ENCODE peak calls at places on chromosomes 16 and 17, in four cellular contexts. L is RWPE1, A is hepatocyte, J is tibial artery. N is an unnamed sample.

GRCh38 chr16:67336111-67336510 is 9.5 kb downstream of the LRRC36 start:
- DNase-seq in J (no peak), L (no peak), A (no peak), N (no peak)

GRCh38 chr16:2858245-2859025 is 465 bp upstream of the PRSS22 start:
- DNase-seq in J (no peak), A (peak; percentile 95), L (peak; percentile 48), N (peak; percentile 96)

GRCh38 chr17:38456031-38456815 is 28.0 kb downstream of the ARHGAP23 start:
- DNase-seq in J (no peak), L (no peak), A (no peak), N (peak; percentile 67)

GRCh38 chr16:75074920-75075687 is 41.5 kb downstream of the LDHD start:
- DNase-seq in A (no peak), L (no peak), J (no peak), N (no peak)

GRCh38 chr17:75078097-75079022 is 9.4 kb upstream of the SLC16A5 start:
- DNase-seq in L (peak; percentile 62), A (peak; percentile 65), J (no peak), N (peak; percentile 60)

GRCh38 chr17:57609125-57609877 is 135.8 kb downstream of the CCDC182 start:
- DNase-seq in L (no peak), A (peak; percentile 45), J (no peak), N (no peak)

GRCh38 chr16:30743690-30744089 is 4.5 kb upstream of the PHKG2 start:
- DNase-seq in L (no peak), A (no peak), J (no peak), N (no peak)

GRCh38 chr16:73047221-73047535 is 750 bp downstream of the ZFHX3 start:
- DNase-seq in A (no peak), J (peak; percentile 20), L (no peak), N (no peak)

GRCh38 chr16:46914556-46915201 is 30.5 kb downstream of the GPT2 start:
- DNase-seq in J (no peak), A (no peak), L (no peak), N (no peak)

GRCh38 chr17:3036800-3037199 is 26.6 kb downstream of the OR1D5 start:
- DNase-seq in L (no peak), A (no peak), J (no peak), N (no peak)

GRCh38 chr16:89721644-89722391 is 481 bp downstream of the ZNF276 start:
- DNase-seq in L (no peak), J (peak; percentile 52), A (peak; percentile 62), N (peak; percentile 58)

DNA sequence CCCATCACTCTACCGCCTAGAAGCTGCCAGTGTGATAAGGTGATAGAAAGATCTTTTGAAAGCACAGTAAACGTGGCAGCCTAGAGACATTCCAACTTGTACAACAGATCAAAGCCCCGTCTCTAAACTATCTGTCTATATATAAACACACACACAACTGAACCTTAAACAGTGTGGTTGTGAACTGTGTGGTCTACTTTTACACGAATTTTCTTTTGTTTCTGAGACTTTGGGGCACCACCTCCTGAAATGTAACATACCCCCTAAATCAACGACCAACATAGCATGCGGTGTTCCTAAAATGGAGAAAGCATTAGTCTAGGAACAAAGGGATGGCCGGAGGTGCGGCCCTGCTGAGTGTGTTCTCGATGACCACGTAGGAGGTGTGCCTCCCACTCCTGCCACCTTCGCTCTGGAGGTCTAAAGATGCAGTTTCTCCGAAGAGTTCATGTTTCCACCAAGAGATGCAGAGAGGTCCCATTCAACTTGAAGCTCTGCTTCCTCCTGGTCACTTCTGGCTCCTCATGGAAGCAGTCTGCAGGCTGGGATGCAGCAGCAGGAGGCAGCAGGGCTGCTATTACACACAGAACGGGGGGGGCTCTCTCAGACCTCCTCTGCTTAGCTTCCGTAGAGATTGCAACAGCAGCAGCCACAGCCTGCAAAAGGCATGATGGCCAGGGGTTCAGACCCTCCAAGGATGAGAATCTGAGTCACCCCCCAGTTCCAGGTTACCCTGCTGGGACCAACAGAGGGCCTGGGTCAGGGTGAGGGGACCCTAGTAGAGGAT is 22.6 kb upstream of the USP10 start:
- DNase-seq in L (no peak), A (peak; percentile 23), J (no peak), N (no peak)
- TF ChIP-seq CTCF in L (no peak), A (no peak), J (no peak), N (no peak)

DNA sequence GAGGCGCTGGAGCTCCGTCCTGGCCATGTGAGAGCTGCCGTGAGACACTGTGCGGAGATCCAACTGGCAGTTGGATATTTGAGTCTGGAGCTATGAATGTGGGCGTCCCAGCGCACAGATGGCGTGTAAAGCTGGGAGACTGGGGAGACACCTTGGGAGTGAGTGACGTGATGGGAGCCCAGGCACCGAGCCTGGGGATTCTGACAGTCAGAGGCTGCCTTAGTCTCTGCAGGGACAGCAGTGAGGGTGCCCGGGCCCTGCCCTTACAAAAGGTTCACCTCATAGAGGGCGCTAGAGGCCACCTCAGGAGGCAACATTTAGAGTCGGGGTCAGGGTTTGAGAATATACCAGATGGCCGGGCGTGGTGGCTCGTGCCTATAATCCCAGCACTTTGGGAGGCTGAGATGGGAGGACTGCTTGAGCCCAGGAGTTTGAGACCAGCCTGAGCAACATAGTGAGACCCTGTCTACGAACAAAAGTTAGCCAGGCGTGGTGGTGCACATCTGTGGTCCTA is 194.1 kb upstream of the GSE1 start:
- DNase-seq in J (no peak), A (no peak), L (no peak), N (peak; percentile 2)
- TF ChIP-seq CTCF in J (no peak), A (peak; percentile 4), L (no peak), N (no peak)

GRCh38 chr16:85878875-85879274 is 20.1 kb upstream of the IRF8 start:
- DNase-seq in A (no peak), L (peak; percentile 53), J (no peak), N (peak; percentile 39)
- TF ChIP-seq CTCF in A (no peak), L (no peak), J (no peak), N (no peak)

GRCh38 chr16:50056226-50056625 is 9.5 kb upstream of the HEATR3 start:
- DNase-seq in A (no peak), J (no peak), L (no peak), N (no peak)
- TF ChIP-seq CTCF in A (no peak), J (no peak), L (no peak), N (no peak)

GRCh38 chr16:85607331-85607765 is 5.8 kb upstream of the GSE1 start:
- DNase-seq in J (no peak), L (no peak), A (no peak), N (no peak)
- TF ChIP-seq CTCF in J (no peak), L (no peak), A (no peak), N (no peak)

GRCh38 chr17:14464741-14465140 is 163.9 kb downstream of the HS3ST3B1 start:
- DNase-seq in A (no peak), J (no peak), L (peak; percentile 15), N (no peak)

GRCh38 chr17:14458724-14459123 is 157.8 kb downstream of the HS3ST3B1 start:
- DNase-seq in L (no peak), J (no peak), A (no peak), N (no peak)

GRCh38 chr17:14459955-14460354 is 159.1 kb downstream of the HS3ST3B1 start:
- DNase-seq in A (no peak), J (no peak), L (no peak), N (no peak)

GRCh38 chr17:14460502-14460901 is 159.6 kb downstream of the HS3ST3B1 start:
- DNase-seq in J (no peak), L (no peak), A (no peak), N (no peak)

DNA sequence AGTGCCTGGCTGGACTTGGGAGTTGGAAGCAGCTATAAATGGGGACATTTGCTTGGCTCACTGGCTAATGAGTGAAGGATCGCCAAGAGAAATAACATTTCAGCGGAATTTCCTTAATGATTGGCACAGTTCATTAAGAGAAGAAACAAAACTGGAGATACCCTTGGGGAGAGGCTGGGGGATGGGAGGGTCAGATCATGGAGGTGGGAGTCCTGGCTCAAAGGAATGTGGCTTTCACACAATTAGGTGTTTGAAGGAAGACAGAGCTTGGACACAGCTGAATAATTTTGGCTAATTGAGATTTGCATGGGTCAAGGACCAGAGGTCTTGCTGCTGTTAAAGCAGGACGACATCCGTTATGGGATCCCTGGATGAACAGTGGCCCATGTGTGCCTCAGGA is 160.2 kb downstream of the HS3ST3B1 start:
- DNase-seq in A (no peak), J (no peak), L (no peak), N (no peak)
- TF ChIP-seq CTCF in A (no peak), J (no peak), L (no peak), N (no peak)

GRCh38 chr17:9905902-9906301 is 831 bp upstream of the RCVRN start:
- DNase-seq in J (peak; percentile 50), L (peak; percentile 26), A (peak; percentile 40), N (peak; percentile 19)
- TF ChIP-seq CTCF in J (no peak), L (no peak), A (peak; percentile 42), N (peak; percentile 21)

DNA sequence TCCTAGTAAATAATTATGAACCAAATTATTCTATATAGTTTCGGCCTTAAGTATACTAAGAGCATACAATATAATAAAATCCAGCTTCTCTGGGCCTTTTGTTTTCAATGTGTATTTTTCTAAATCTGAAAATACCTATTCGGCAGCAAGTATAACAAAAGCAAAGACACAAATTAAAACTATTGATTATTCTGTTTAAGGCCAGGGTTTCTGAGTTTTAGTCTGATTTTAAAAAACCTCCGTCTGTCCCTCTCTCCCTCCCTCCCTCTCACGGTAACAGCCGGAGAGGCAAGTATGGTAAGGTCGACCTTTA is 1.5 kb downstream of the TOB1 start:
- DNase-seq in J (no peak), L (no peak), A (no peak), N (no peak)
- TF ChIP-seq CTCF in J (no peak), L (no peak), A (no peak), N (no peak)